ENCODE peak calls at places on chromosomes 5 and 9, in four cellular contexts. C, H, B and L are unnamed samples.

GRCh38 chr5:103669615-103670014 is 107.0 kb upstream of the NUDT12 start:
- DNase-seq in C (no peak), B (no peak), H (no peak), L (no peak)

GRCh38 chr5:137836301-137836700 is 31.4 kb upstream of the MYOT start:
- DNase-seq in C (no peak), B (no peak), H (no peak), L (no peak)

GRCh38 chr9:106376689-106377088 is 486.3 kb upstream of the ZNF462 start:
- DNase-seq in B (no peak), H (no peak), C (no peak), L (no peak)

GRCh38 chr9:96515629-96516470 is 65.9 kb downstream of the HABP4 start:
- DNase-seq in H (no peak), B (no peak), C (no peak), L (no peak)

GRCh38 chr5:90741022-90741564 is 182.5 kb downstream of the ADGRV1 start:
- DNase-seq in B (no peak), H (no peak), C (no peak), L (no peak)

GRCh38 chr9:118630931-118631595 is 738.2 kb downstream of the BRINP1 start:
- DNase-seq in B (no peak), H (no peak), C (no peak), L (no peak)

GRCh38 chr5:8857051-8857450 is 688.8 kb downstream of the SEMA5A start:
- DNase-seq in B (no peak), H (no peak), C (no peak), L (no peak)

GRCh38 chr5:68418230-68418629 is 202.7 kb downstream of the PIK3R1 start:
- DNase-seq in H (no peak), C (no peak), B (no peak), L (no peak)

GRCh38 chr5:151173711-151174611 is 16.4 kb upstream of the ANXA6 start:
- DNase-seq in B (no peak), H (no peak), C (no peak), L (no peak)

GRCh38 chr5:14954620-14955343 is 83.2 kb upstream of the ANKH start:
- DNase-seq in C (no peak), H (no peak), B (no peak), L (peak)

GRCh38 chr9:98135558-98135934 is 16.5 kb upstream of the TRIM14 start:
- DNase-seq in C (no peak), B (no peak), H (no peak), L (no peak)

GRCh38 chr5:59587489-59588337 is 305.8 kb downstream of the PDE4D start:
- DNase-seq in C (peak), B (no peak), H (no peak), L (peak)

GRCh38 chr5:74255692-74256091 is 384.8 kb downstream of the ENC1 start:
- DNase-seq in H (no peak), C (no peak), B (no peak), L (no peak)

GRCh38 chr5:179451099-179451812 is 99.1 kb upstream of the RUFY1 start:
- DNase-seq in H (no peak), C (no peak), B (no peak), L (no peak)

GRCh38 chr5:53426878-53427277 is 53.6 kb upstream of the FST start:
- DNase-seq in C (no peak), H (no peak), B (no peak), L (no peak)

GRCh38 chr5:53427965-53428364 is 52.5 kb upstream of the FST start:
- DNase-seq in C (no peak), H (no peak), B (no peak), L (no peak)

GRCh38 chr5:53430618-53431252 is 49.7 kb upstream of the FST start:
- DNase-seq in C (peak), H (no peak), B (peak), L (no peak)

GRCh38 chr5:53431665-53432064 is 48.8 kb upstream of the FST start:
- DNase-seq in C (no peak), B (no peak), H (no peak), L (no peak)

GRCh38 chr5:53429706-53430105 is 50.7 kb upstream of the FST start:
- DNase-seq in B (peak), C (peak), H (no peak), L (no peak)
- TF ChIP-seq SMC3 in B (no peak), C (no peak), H (no peak), L (no peak)

DNA sequence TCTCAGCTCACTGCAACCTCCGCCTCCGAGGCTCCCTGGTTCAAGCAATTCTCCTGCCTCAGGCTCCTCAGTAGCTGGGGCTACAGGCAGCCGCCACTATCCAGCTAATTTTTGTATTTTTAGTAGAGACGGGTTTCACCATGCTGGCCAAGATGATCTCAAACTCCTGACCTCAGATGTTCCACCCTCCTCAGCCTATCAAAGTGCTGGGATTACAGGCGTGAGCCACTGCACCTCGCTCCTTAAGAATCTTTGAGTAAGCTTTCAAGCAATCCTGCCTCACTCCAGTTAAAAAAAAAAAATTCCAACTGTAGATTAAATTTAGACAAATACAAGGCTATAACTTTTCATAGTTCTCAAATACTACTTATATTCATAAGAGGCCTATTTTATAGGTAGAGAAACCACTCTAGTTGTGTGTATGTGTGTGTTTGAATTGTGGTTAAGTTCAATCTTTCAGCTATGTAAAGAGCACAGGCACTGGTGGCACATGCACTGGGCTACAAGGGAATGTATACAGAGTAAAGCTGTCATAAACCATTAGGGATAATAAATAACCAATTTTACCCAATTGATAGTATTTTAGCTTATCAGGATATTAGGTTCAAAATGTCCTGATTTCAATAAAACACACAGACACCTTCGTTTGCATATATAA is 50.6 kb upstream of the RAPGEF6 start:
- DNase-seq in C (no peak), B (no peak), H (no peak), L (no peak)
- TF ChIP-seq PBX3 in C (no peak), B (no peak), H (no peak), L (no peak)

GRCh38 chr9:114805670-114806551 is at the start of gene TNFSF15:
- DNase-seq in H (peak), C (peak), B (peak), L (no peak)
- TF ChIP-seq SMC3 in H (no peak), C (no peak), B (no peak), L (no peak)

DNA sequence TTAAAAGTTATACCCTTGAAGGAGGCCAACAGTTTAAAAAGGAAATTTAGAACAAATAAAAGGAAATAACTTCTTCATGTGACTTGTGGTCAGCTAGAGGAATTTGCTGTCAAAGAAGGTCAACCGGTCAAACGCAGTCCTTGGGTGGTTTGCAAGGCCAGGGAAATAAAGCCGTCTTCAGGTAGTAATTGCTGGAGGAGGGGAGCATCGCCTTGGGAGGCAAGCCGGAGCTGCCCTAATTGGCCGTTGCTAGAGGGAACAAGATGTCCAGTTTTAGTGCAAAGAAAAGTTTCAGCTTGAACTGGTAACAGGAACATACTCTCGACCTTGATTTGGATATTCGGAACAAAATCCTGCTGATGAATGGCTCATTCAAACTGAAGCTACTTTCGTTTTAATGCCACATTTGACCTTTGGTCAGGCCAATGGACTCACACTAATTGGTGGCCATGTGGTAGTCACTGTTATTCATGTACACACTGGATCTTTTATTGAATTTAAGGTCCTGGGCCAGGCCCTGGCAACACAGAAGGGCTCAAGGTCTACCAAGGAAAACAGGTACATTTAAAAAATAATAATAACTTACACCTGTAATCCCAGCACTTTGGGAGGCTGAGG is 47.0 kb upstream of the MYO10 start:
- DNase-seq in H (no peak), C (no peak), B (peak), L (no peak)
- TF ChIP-seq PBX3 in H (no peak), C (no peak), B (no peak), L (no peak)

GRCh38 chr5:10563940-10564837 is at the start of gene ANKRD33B:
- DNase-seq in C (peak), H (no peak), B (peak), L (peak)
- TF ChIP-seq SMC3 in C (no peak), H (no peak), B (no peak), L (no peak)

GRCh38 chr9:120642129-120642528 is 62.2 kb upstream of the CDK5RAP2 start:
- DNase-seq in C (no peak), H (no peak), B (no peak), L (no peak)

GRCh38 chr9:120640380-120640779 is 60.4 kb upstream of the CDK5RAP2 start:
- DNase-seq in C (no peak), H (no peak), B (peak), L (no peak)

GRCh38 chr9:120637919-120638318 is 58.0 kb upstream of the CDK5RAP2 start:
- DNase-seq in H (no peak), B (peak), C (no peak), L (no peak)

GRCh38 chr9:120635011-120635410 is 55.0 kb upstream of the CDK5RAP2 start:
- DNase-seq in B (no peak), C (no peak), H (no peak), L (no peak)

GRCh38 chr9:120636194-120636957 is 56.4 kb upstream of the CDK5RAP2 start:
- DNase-seq in H (no peak), C (peak), B (no peak), L (no peak)
- TF ChIP-seq PBX3 in H (no peak), C (no peak), B (no peak), L (no peak)

DNA sequence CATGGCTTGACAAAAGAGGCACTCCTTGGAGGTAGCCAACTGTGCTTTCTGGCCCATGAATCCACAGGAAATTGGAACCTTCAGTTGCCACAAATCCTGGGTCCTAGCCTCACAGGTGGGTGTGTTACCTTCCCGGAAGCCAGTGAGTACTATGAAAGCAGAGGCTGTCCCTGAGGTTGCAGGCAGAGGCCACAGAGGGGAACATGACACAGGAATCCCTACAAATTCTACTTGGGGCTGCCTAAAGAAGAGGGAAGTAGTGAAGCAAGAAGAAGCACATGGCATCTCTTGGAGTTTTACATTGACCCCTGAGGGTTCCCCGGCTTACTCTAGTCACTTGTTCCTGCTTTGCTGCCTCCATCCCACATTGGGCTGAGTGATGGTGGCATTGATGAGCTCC is 2.6 kb downstream of the SLC22A5 start:
- DNase-seq in C (no peak), B (no peak), H (no peak), L (no peak)
- TF ChIP-seq SMC3 in C (no peak), B (no peak), H (no peak), L (no peak)

GRCh38 chr9:130254753-130255637 is 10.6 kb upstream of the HMCN2 start:
- DNase-seq in H (no peak), B (no peak), C (no peak), L (no peak)
- TF ChIP-seq PBX3 in H (no peak), B (no peak), C (no peak), L (no peak)

GRCh38 chr5:175656966-175657365 is 905 bp upstream of the HRH2 start:
- DNase-seq in C (no peak), H (no peak), B (no peak), L (no peak)
- TF ChIP-seq SMC3 in C (no peak), H (no peak), B (no peak), L (no peak)